ENCODE peak calls at places on chromosomes 3 and 15, in five cellular contexts. One of them, this sample, is unnamed.

GRCh38 chr15:56886450-56886856 is 32.0 kb upstream of the TCF12 start:
- DNase-seq in stimulated activated CD4-positive, alpha-beta T cell treated with anti-CD3 and anti-CD28 coated beads, Interleukin-2, amount 100 ng/mL, for 4 hours: no peak
- DNase-seq in transverse colon: no peak
- DNase-seq in AG09319: no peak
- DNase-seq in RWPE1: no peak
- DNase-seq in this sample: no peak

GRCh38 chr15:37783290-37783689 is 151.2 kb upstream of the TMCO5A start:
- DNase-seq in AG09319: no peak
- DNase-seq in stimulated activated CD4-positive, alpha-beta T cell treated with anti-CD3 and anti-CD28 coated beads, Interleukin-2, amount 100 ng/mL, for 4 hours: no peak
- DNase-seq in transverse colon: no peak
- DNase-seq in RWPE1: no peak
- DNase-seq in this sample: no peak

GRCh38 chr15:90126457-90127435 is 24.5 kb upstream of the IDH2 start:
- DNase-seq in stimulated activated CD4-positive, alpha-beta T cell treated with anti-CD3 and anti-CD28 coated beads, Interleukin-2, amount 100 ng/mL, for 4 hours: no peak
- DNase-seq in transverse colon: no peak
- DNase-seq in RWPE1: no peak
- DNase-seq in AG09319: no peak
- DNase-seq in this sample: peak; percentile 92

GRCh38 chr3:133301731-133302130 is 98.1 kb upstream of the BFSP2 start:
- DNase-seq in AG09319: no peak
- DNase-seq in RWPE1: no peak
- DNase-seq in transverse colon: no peak
- DNase-seq in stimulated activated CD4-positive, alpha-beta T cell treated with anti-CD3 and anti-CD28 coated beads, Interleukin-2, amount 100 ng/mL, for 4 hours: no peak
- DNase-seq in this sample: no peak

GRCh38 chr3:20141306-20141705 is 44.7 kb downstream of the SGO1 start:
- DNase-seq in AG09319: no peak
- DNase-seq in stimulated activated CD4-positive, alpha-beta T cell treated with anti-CD3 and anti-CD28 coated beads, Interleukin-2, amount 100 ng/mL, for 4 hours: no peak
- DNase-seq in RWPE1: no peak
- DNase-seq in transverse colon: no peak
- DNase-seq in this sample: no peak

GRCh38 chr3:71413572-71413971 is 170.0 kb downstream of the FOXP1 start:
- DNase-seq in RWPE1: no peak
- DNase-seq in stimulated activated CD4-positive, alpha-beta T cell treated with anti-CD3 and anti-CD28 coated beads, Interleukin-2, amount 100 ng/mL, for 4 hours: no peak
- DNase-seq in transverse colon: no peak
- DNase-seq in AG09319: no peak
- DNase-seq in this sample: no peak

GRCh38 chr3:144801890-144802289 is 830.3 kb downstream of the DIPK2A start:
- DNase-seq in AG09319: no peak
- DNase-seq in stimulated activated CD4-positive, alpha-beta T cell treated with anti-CD3 and anti-CD28 coated beads, Interleukin-2, amount 100 ng/mL, for 4 hours: no peak
- DNase-seq in transverse colon: no peak
- DNase-seq in RWPE1: no peak
- DNase-seq in this sample: no peak

GRCh38 chr3:181252626-181253025 is 263.1 kb upstream of the DNAJC19 start:
- DNase-seq in transverse colon: no peak
- DNase-seq in stimulated activated CD4-positive, alpha-beta T cell treated with anti-CD3 and anti-CD28 coated beads, Interleukin-2, amount 100 ng/mL, for 4 hours: no peak
- DNase-seq in RWPE1: no peak
- DNase-seq in AG09319: no peak
- DNase-seq in this sample: no peak

GRCh38 chr3:43190682-43191081 is 84.8 kb upstream of the POMGNT2 start:
- DNase-seq in transverse colon: no peak
- DNase-seq in stimulated activated CD4-positive, alpha-beta T cell treated with anti-CD3 and anti-CD28 coated beads, Interleukin-2, amount 100 ng/mL, for 4 hours: no peak
- DNase-seq in RWPE1: no peak
- DNase-seq in AG09319: no peak
- DNase-seq in this sample: no peak

GRCh38 chr3:41467481-41467880 is 268.2 kb downstream of the CTNNB1 start:
- DNase-seq in stimulated activated CD4-positive, alpha-beta T cell treated with anti-CD3 and anti-CD28 coated beads, Interleukin-2, amount 100 ng/mL, for 4 hours: no peak
- DNase-seq in RWPE1: no peak
- DNase-seq in transverse colon: no peak
- DNase-seq in AG09319: no peak
- DNase-seq in this sample: no peak